ENCODE peak calls at places on chromosomes 12 and 14, in six cellular contexts. One of them, this sample, is unnamed.

GRCh38 chr12:88058719-88059077 is 29.5 kb upstream of the C12orf50 start:
- DNase-seq in stomach: no peak
- DNase-seq in pancreas: no peak
- DNase-seq in cardiac muscle cell: peak
- DNase-seq in astrocyte of the spinal cord: no peak
- DNase-seq in vagina: no peak
- DNase-seq in this sample: no peak

GRCh38 chr14:73760598-73761586 is 46.7 kb upstream of the PNMA1 start:
- DNase-seq in pancreas: no peak
- DNase-seq in cardiac muscle cell: no peak
- DNase-seq in stomach: no peak
- DNase-seq in astrocyte of the spinal cord: no peak
- DNase-seq in vagina: no peak
- DNase-seq in this sample: no peak

GRCh38 chr12:64633940-64634337 is 23.6 kb downstream of the RASSF3 start:
- DNase-seq in cardiac muscle cell: no peak
- DNase-seq in stomach: peak
- DNase-seq in pancreas: peak
- DNase-seq in vagina: no peak
- DNase-seq in astrocyte of the spinal cord: peak
- DNase-seq in this sample: peak

GRCh38 chr12:121797937-121798801 is 4.7 kb upstream of the RHOF start:
- DNase-seq in vagina: no peak
- DNase-seq in astrocyte of the spinal cord: peak
- DNase-seq in cardiac muscle cell: no peak
- DNase-seq in pancreas: peak
- DNase-seq in stomach: peak
- DNase-seq in this sample: no peak

GRCh38 chr12:112419269-112420133 is 754 bp downstream of the PTPN11 start:
- DNase-seq in stomach: peak
- DNase-seq in astrocyte of the spinal cord: peak
- DNase-seq in pancreas: peak
- DNase-seq in cardiac muscle cell: peak
- DNase-seq in vagina: no peak
- DNase-seq in this sample: no peak

GRCh38 chr12:59823535-59823934 is 227.7 kb downstream of the SLC16A7 start:
- DNase-seq in stomach: no peak
- DNase-seq in cardiac muscle cell: no peak
- DNase-seq in vagina: no peak
- DNase-seq in pancreas: no peak
- DNase-seq in astrocyte of the spinal cord: no peak
- DNase-seq in this sample: no peak

GRCh38 chr14:31927348-31927826 is 149.7 kb upstream of the ARHGAP5 start:
- DNase-seq in cardiac muscle cell: peak
- DNase-seq in stomach: no peak
- DNase-seq in astrocyte of the spinal cord: peak
- DNase-seq in pancreas: no peak
- DNase-seq in vagina: no peak
- DNase-seq in this sample: no peak

GRCh38 chr12:68932701-68933563 is at the start of gene CPM:
- DNase-seq in astrocyte of the spinal cord: no peak
- DNase-seq in vagina: no peak
- DNase-seq in cardiac muscle cell: peak
- DNase-seq in pancreas: peak
- DNase-seq in stomach: peak
- DNase-seq in this sample: no peak

GRCh38 chr14:76870146-76870545 is 43.9 kb downstream of the LRRC74A start:
- DNase-seq in astrocyte of the spinal cord: no peak
- DNase-seq in vagina: no peak
- DNase-seq in cardiac muscle cell: peak
- DNase-seq in pancreas: no peak
- DNase-seq in stomach: no peak
- DNase-seq in this sample: no peak

GRCh38 chr12:118778077-118778476 is 203.3 kb upstream of the SRRM4 start:
- DNase-seq in pancreas: no peak
- DNase-seq in stomach: no peak
- DNase-seq in astrocyte of the spinal cord: no peak
- DNase-seq in cardiac muscle cell: no peak
- DNase-seq in vagina: no peak
- DNase-seq in this sample: no peak

GRCh38 chr14:78798757-78799156 is 628.6 kb downstream of the NRXN3 start:
- DNase-seq in vagina: no peak
- DNase-seq in pancreas: no peak
- DNase-seq in cardiac muscle cell: no peak
- DNase-seq in astrocyte of the spinal cord: no peak
- DNase-seq in stomach: no peak
- DNase-seq in this sample: no peak

GRCh38 chr14:37588956-37589737 is 5.9 kb downstream of the FOXA1 start:
- DNase-seq in cardiac muscle cell: no peak
- DNase-seq in vagina: no peak
- DNase-seq in pancreas: no peak
- DNase-seq in stomach: no peak
- DNase-seq in astrocyte of the spinal cord: no peak
- DNase-seq in this sample: no peak

GRCh38 chr12:117518594-117519270 is 157.3 kb upstream of the NOS1 start:
- DNase-seq in pancreas: no peak
- DNase-seq in stomach: no peak
- DNase-seq in cardiac muscle cell: no peak
- DNase-seq in astrocyte of the spinal cord: peak
- DNase-seq in vagina: no peak
- DNase-seq in this sample: peak

GRCh38 chr14:32382704-32383103 is 53.6 kb downstream of the AKAP6 start:
- DNase-seq in stomach: no peak
- DNase-seq in vagina: no peak
- DNase-seq in astrocyte of the spinal cord: peak
- DNase-seq in pancreas: no peak
- DNase-seq in cardiac muscle cell: peak
- DNase-seq in this sample: no peak

GRCh38 chr12:98179151-98179550 is 336.2 kb upstream of the TMPO start:
- DNase-seq in astrocyte of the spinal cord: no peak
- DNase-seq in cardiac muscle cell: no peak
- DNase-seq in pancreas: no peak
- DNase-seq in vagina: no peak
- DNase-seq in stomach: no peak
- DNase-seq in this sample: no peak

GRCh38 chr12:113007166-113007565 is 28.8 kb downstream of the OAS2 start:
- DNase-seq in cardiac muscle cell: no peak
- DNase-seq in astrocyte of the spinal cord: peak
- DNase-seq in stomach: no peak
- DNase-seq in vagina: no peak
- DNase-seq in pancreas: no peak
- DNase-seq in this sample: no peak

GRCh38 chr14:103507751-103508150 is 14.9 kb downstream of the CKB start:
- DNase-seq in pancreas: no peak
- DNase-seq in cardiac muscle cell: no peak
- DNase-seq in astrocyte of the spinal cord: no peak
- DNase-seq in stomach: no peak
- DNase-seq in vagina: no peak
- DNase-seq in this sample: no peak
- TF ChIP-seq CTCF in pancreas: no peak
- TF ChIP-seq CTCF in cardiac muscle cell: no peak
- TF ChIP-seq CTCF in astrocyte of the spinal cord: no peak
- TF ChIP-seq CTCF in stomach: no peak
- TF ChIP-seq CTCF in vagina: no peak
- TF ChIP-seq CTCF in this sample: no peak

DNA sequence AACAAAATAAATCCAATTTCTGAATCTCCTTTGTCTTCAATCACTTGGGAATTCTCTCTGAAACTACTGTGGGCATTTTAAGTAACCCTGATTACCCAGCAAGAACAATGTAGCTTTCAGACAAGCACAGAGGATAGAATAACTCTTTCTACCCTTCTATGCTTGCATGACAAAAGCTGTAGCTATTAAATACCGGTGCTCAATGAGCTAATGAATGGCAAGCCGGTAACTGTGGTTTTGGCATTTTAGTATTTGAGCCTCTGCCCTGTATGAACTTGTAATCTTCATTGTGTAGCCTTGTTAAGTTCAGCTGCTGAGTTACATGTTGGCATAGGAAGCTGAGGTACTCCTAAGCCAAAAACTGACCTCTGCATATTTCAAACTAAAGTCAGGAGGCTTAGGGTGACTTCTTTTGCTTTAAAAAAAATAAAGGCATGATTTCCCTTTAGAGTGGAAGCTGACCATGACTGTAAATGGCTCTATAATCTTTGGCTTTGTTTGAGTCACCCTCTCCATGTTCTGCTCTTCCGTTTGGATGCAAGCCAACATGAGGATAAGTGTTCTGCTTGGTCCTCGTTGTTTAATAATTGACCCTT is 171.0 kb upstream of the HIF1A start:
- DNase-seq in stomach: no peak
- DNase-seq in vagina: no peak
- DNase-seq in pancreas: peak
- DNase-seq in cardiac muscle cell: no peak
- DNase-seq in astrocyte of the spinal cord: peak
- DNase-seq in this sample: no peak
- H3K4me3 ChIP-seq in stomach: no peak
- H3K4me3 ChIP-seq in vagina: no peak
- H3K4me3 ChIP-seq in pancreas: no peak
- H3K4me3 ChIP-seq in cardiac muscle cell: no peak
- H3K4me3 ChIP-seq in astrocyte of the spinal cord: no peak
- H3K4me3 ChIP-seq in this sample: no peak

GRCh38 chr14:34364201-34364600 is 97.8 kb downstream of the SPTSSA start:
- DNase-seq in vagina: no peak
- DNase-seq in pancreas: no peak
- DNase-seq in stomach: no peak
- DNase-seq in cardiac muscle cell: no peak
- DNase-seq in astrocyte of the spinal cord: no peak
- DNase-seq in this sample: no peak

GRCh38 chr14:34363733-34364134 is 98.3 kb downstream of the SPTSSA start:
- DNase-seq in cardiac muscle cell: no peak
- DNase-seq in pancreas: no peak
- DNase-seq in vagina: no peak
- DNase-seq in stomach: no peak
- DNase-seq in astrocyte of the spinal cord: no peak
- DNase-seq in this sample: no peak

GRCh38 chr14:34362625-34363251 is 99.3 kb downstream of the SPTSSA start:
- DNase-seq in pancreas: no peak
- DNase-seq in vagina: peak
- DNase-seq in cardiac muscle cell: no peak
- DNase-seq in stomach: no peak
- DNase-seq in astrocyte of the spinal cord: no peak
- DNase-seq in this sample: no peak

GRCh38 chr14:34368115-34368970 is 93.7 kb downstream of the SPTSSA start:
- DNase-seq in pancreas: no peak
- DNase-seq in cardiac muscle cell: no peak
- DNase-seq in vagina: no peak
- DNase-seq in astrocyte of the spinal cord: no peak
- DNase-seq in stomach: no peak
- DNase-seq in this sample: no peak

GRCh38 chr14:34365309-34365915 is 96.6 kb downstream of the SPTSSA start:
- DNase-seq in vagina: no peak
- DNase-seq in astrocyte of the spinal cord: peak
- DNase-seq in stomach: no peak
- DNase-seq in pancreas: no peak
- DNase-seq in cardiac muscle cell: peak
- DNase-seq in this sample: no peak
- TF ChIP-seq CTCF in vagina: no peak
- TF ChIP-seq CTCF in astrocyte of the spinal cord: peak
- TF ChIP-seq CTCF in stomach: peak
- TF ChIP-seq CTCF in pancreas: no peak
- TF ChIP-seq CTCF in cardiac muscle cell: peak
- TF ChIP-seq CTCF in this sample: peak

DNA sequence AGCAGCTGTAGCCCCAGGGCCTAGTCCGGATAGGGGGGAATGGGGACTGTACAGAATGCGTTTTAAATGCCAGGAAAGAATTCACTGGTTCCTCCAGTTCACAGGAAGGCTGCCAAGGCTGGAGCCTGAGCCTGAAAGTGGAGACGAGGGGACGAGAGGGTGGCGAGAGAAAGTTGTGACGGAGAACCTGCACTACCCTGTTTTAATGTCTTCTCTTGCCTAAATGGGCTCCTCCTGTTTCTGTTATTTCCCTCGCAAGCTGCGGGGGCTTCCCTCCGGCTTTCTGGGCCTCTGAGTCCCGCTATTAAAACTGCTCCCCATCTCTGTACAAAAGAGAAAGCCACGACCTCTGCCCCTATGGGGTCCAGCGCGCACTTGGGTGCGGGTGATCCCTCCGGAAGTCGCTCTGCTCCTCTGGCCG is 4.5 kb downstream of the C1QL4 start:
- DNase-seq in pancreas: no peak
- DNase-seq in vagina: peak
- DNase-seq in cardiac muscle cell: no peak
- DNase-seq in astrocyte of the spinal cord: no peak
- DNase-seq in stomach: no peak
- DNase-seq in this sample: no peak
- H3K4me3 ChIP-seq in pancreas: no peak
- H3K4me3 ChIP-seq in vagina: no peak
- H3K4me3 ChIP-seq in cardiac muscle cell: no peak
- H3K4me3 ChIP-seq in astrocyte of the spinal cord: no peak
- H3K4me3 ChIP-seq in stomach: peak
- H3K4me3 ChIP-seq in this sample: no peak

GRCh38 chr12:2384533-2385328 is 331.9 kb downstream of the CACNA1C start:
- DNase-seq in pancreas: no peak
- DNase-seq in vagina: no peak
- DNase-seq in cardiac muscle cell: no peak
- DNase-seq in stomach: no peak
- DNase-seq in astrocyte of the spinal cord: peak
- DNase-seq in this sample: no peak

GRCh38 chr12:2383276-2384028 is 330.7 kb downstream of the CACNA1C start:
- DNase-seq in cardiac muscle cell: no peak
- DNase-seq in astrocyte of the spinal cord: no peak
- DNase-seq in stomach: no peak
- DNase-seq in pancreas: no peak
- DNase-seq in vagina: no peak
- DNase-seq in this sample: no peak

GRCh38 chr12:2385529-2385928 is 332.7 kb downstream of the CACNA1C start:
- DNase-seq in astrocyte of the spinal cord: no peak
- DNase-seq in vagina: no peak
- DNase-seq in cardiac muscle cell: no peak
- DNase-seq in pancreas: no peak
- DNase-seq in stomach: no peak
- DNase-seq in this sample: no peak

GRCh38 chr12:2384029-2384386 is 331.2 kb downstream of the CACNA1C start:
- DNase-seq in astrocyte of the spinal cord: no peak
- DNase-seq in stomach: no peak
- DNase-seq in pancreas: no peak
- DNase-seq in cardiac muscle cell: no peak
- DNase-seq in vagina: no peak
- DNase-seq in this sample: no peak

GRCh38 chr12:2382391-2383155 is 329.8 kb downstream of the CACNA1C start:
- DNase-seq in stomach: no peak
- DNase-seq in astrocyte of the spinal cord: no peak
- DNase-seq in pancreas: no peak
- DNase-seq in vagina: no peak
- DNase-seq in cardiac muscle cell: no peak
- DNase-seq in this sample: no peak
- TF ChIP-seq CTCF in stomach: no peak
- TF ChIP-seq CTCF in astrocyte of the spinal cord: no peak
- TF ChIP-seq CTCF in pancreas: no peak
- TF ChIP-seq CTCF in vagina: no peak
- TF ChIP-seq CTCF in cardiac muscle cell: peak
- TF ChIP-seq CTCF in this sample: peak

DNA sequence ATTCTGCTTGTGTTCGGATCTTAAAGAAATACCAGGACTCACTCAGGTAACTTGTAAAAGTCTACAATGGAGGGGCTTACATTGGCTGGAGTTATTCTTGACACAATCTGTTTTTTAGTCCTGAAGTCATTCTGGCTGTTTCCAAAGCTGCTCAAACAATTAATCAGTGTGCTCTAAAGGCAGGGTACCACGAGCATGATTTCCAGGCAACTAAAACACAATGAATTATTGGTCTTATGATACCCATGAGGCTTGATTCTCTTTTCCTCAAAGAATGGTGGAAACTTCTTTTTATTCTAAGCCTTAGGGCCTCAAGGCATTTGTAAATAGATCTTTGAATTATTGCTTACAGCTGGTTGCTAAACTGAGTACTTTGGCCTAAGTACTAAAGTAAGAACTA is 199.8 kb upstream of the PDZRN4 start:
- DNase-seq in vagina: no peak
- DNase-seq in cardiac muscle cell: no peak
- DNase-seq in astrocyte of the spinal cord: no peak
- DNase-seq in pancreas: no peak
- DNase-seq in stomach: no peak
- DNase-seq in this sample: no peak
- H3K4me3 ChIP-seq in vagina: no peak
- H3K4me3 ChIP-seq in cardiac muscle cell: no peak
- H3K4me3 ChIP-seq in astrocyte of the spinal cord: no peak
- H3K4me3 ChIP-seq in pancreas: no peak
- H3K4me3 ChIP-seq in stomach: no peak
- H3K4me3 ChIP-seq in this sample: no peak

This sample was measured in LNCaP clone FGC.